ENCODE peak calls at places on chromosome 17, in eight cellular contexts. J is Karpas-422, U is GM23248, X is neural progenitor cell, L is K562, G is kidney, V is endothelial cell of umbilical vein, N is H1. R is an unnamed sample.

GRCh38 chr17:11276486-11276885 is 35.5 kb downstream of the SHISA6 start:
- DNase-seq in J (no peak), U (no peak), X (no peak), L (no peak), G (no peak), V (no peak), N (no peak), R (no peak)

GRCh38 chr17:4134756-4135155 is 8.1 kb downstream of the ZZEF1 start:
- DNase-seq in J (no peak), U (no peak), X (no peak), L (no peak), G (no peak), V (no peak), N (no peak), R (no peak)

GRCh38 chr17:2388705-2389099 is 12.2 kb downstream of the MNT start:
- DNase-seq in J (no peak), U (no peak), X (peak; percentile 42), L (no peak), G (peak; percentile 71), V (no peak), N (no peak), R (no peak)

GRCh38 chr17:60249517-60249826 is 99.7 kb downstream of the CA4 start:
- DNase-seq in J (no peak), U (no peak), X (peak; percentile 5), L (no peak), G (no peak), V (no peak), N (no peak), R (no peak)

GRCh38 chr17:70622382-70623260 is 453.3 kb downstream of the KCNJ2 start:
- DNase-seq in J (peak; percentile 84), U (peak; percentile 38), X (peak; percentile 81), L (no peak), G (no peak), V (peak; percentile 76), N (peak; percentile 81), R (peak; percentile 24)

GRCh38 chr17:9020096-9020823 is 1.1 kb upstream of the NTN1 start:
- DNase-seq in J (no peak), U (no peak), X (no peak), L (no peak), G (no peak), V (no peak), N (no peak), R (no peak)

GRCh38 chr17:9232591-9233270 is 211.4 kb downstream of the NTN1 start:
- DNase-seq in J (no peak), U (no peak), X (no peak), L (no peak), G (peak; percentile 73), V (no peak), N (no peak), R (no peak)

GRCh38 chr17:50114849-50115357 is 15.1 kb downstream of the SAMD14 start:
- DNase-seq in J (peak; percentile 93), U (peak; percentile 86), X (peak; percentile 85), L (peak; percentile 38), G (no peak), V (peak; percentile 68), N (peak; percentile 66), R (peak; percentile 45)

GRCh38 chr17:78644259-78644658 is 67.1 kb upstream of the DNAH17 start:
- DNase-seq in J (no peak), U (no peak), X (no peak), L (no peak), G (no peak), V (no peak), N (no peak), R (no peak)

GRCh38 chr17:1793447-1793806 is 31.6 kb downstream of the SERPINF1 start:
- DNase-seq in J (no peak), U (peak; percentile 25), X (peak; percentile 7), L (no peak), G (no peak), V (no peak), N (no peak), R (no peak)

GRCh38 chr17:27640790-27641189 is 9.8 kb downstream of the LGALS9 start:
- DNase-seq in J (no peak), U (no peak), X (no peak), L (no peak), G (no peak), V (no peak), N (no peak), R (no peak)

GRCh38 chr17:53516643-53517042 is 306.1 kb upstream of the KIF2B start:
- DNase-seq in J (no peak), U (peak; percentile 26), X (peak; percentile 46), L (no peak), G (no peak), V (no peak), N (no peak), R (no peak)

GRCh38 chr17:17859909-17860760 is 23.3 kb upstream of the SREBF1 start:
- DNase-seq in J (peak; percentile 84), U (peak; percentile 70), X (peak; percentile 80), L (peak; percentile 77), G (peak; percentile 83), V (peak; percentile 59), N (peak; percentile 86), R (peak; percentile 69)

GRCh38 chr17:31079731-31080130 is 15.0 kb upstream of the NF1 start:
- DNase-seq in J (no peak), U (no peak), X (no peak), L (no peak), G (no peak), V (no peak), N (no peak), R (no peak)

GRCh38 chr17:74592087-74592990 is at the start of gene CD300LD:
- DNase-seq in J (no peak), U (no peak), X (no peak), L (no peak), G (no peak), V (no peak), N (no peak), R (no peak)

GRCh38 chr17:64984776-64985521 is 65.7 kb upstream of the LRRC37A3 start:
- DNase-seq in J (peak; percentile 80), U (peak; percentile 27), X (no peak), L (no peak), G (no peak), V (peak; percentile 34), N (peak; percentile 37), R (peak; percentile 80)

GRCh38 chr17:34182036-34182803 is 72.9 kb upstream of the CCL2 start:
- DNase-seq in J (no peak), U (no peak), X (no peak), L (no peak), G (no peak), V (no peak), N (no peak), R (peak; percentile 67)

GRCh38 chr17:43779145-43780125 is 658 bp upstream of the DUSP3 start:
- DNase-seq in J (no peak), U (no peak), X (peak; percentile 56), L (no peak), G (no peak), V (peak; percentile 71), N (no peak), R (no peak)

GRCh38 chr17:64133546-64134215 is 3.7 kb upstream of the ERN1 start:
- DNase-seq in J (peak; percentile 91), U (peak; percentile 79), X (peak; percentile 81), L (peak; percentile 30), G (no peak), V (peak; percentile 76), N (no peak), R (peak; percentile 24)

GRCh38 chr17:64240741-64241347 is 22.2 kb downstream of the TEX2 start:
- DNase-seq in J (no peak), U (peak; percentile 93), X (peak; percentile 17), L (no peak), G (peak; percentile 81), V (peak; percentile 75), N (no peak), R (no peak)

GRCh38 chr17:5759501-5759925 is 175.2 kb upstream of the NLRP1 start:
- DNase-seq in J (no peak), U (no peak), X (no peak), L (no peak), G (no peak), V (peak; percentile 97), N (no peak), R (peak; percentile 5)

GRCh38 chr17:55458977-55459376 is 37.3 kb upstream of the MMD start:
- DNase-seq in J (no peak), U (peak; percentile 87), X (no peak), L (no peak), G (no peak), V (peak; percentile 16), N (no peak), R (no peak)

GRCh38 chr17:40542562-40543411 is 22.5 kb downstream of the CCR7 start:
- DNase-seq in J (no peak), U (peak; percentile 96), X (no peak), L (no peak), G (peak; percentile 96), V (peak; percentile 67), N (no peak), R (no peak)

GRCh38 chr17:28749516-28750177 is 5.8 kb downstream of the TRAF4 start:
- DNase-seq in J (no peak), U (no peak), X (no peak), L (no peak), G (peak; percentile 73), V (no peak), N (no peak), R (no peak)
- H3K9ac ChIP-seq in J (no peak overlapping the region), U (no peak overlapping the region), X (no peak overlapping the region), L (peak overlapping the region; percentile 37), G (no peak overlapping the region), V (no peak overlapping the region), N (no peak overlapping the region), R (no peak overlapping the region)

DNA sequence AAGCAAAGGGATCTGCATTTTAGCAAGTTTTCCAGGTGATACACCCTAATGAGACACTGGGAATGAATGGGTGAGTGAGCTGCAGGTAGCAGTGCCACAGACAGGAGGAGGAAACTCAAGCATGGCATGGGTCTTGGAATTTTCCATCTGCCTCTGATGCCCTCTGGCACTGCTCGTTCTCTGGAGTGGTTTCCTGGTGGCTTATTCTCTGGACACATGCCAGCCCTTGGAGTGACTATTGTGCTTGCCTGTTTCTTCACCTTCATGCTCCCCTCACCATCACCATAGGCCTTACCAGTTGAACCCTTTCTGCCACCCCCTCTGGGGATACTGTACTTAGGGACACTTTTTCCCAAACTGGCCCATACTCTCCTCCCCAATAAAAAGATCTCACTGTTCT is 1.6 kb downstream of the COASY start:
- DNase-seq in J (no peak), U (peak; percentile 40), X (no peak), L (no peak), G (peak; percentile 59), V (no peak), N (no peak), R (no peak)
- H3K27ac ChIP-seq in J (no peak overlapping the region), U (no peak overlapping the region), X (no peak overlapping the region), L (peak overlapping the region; percentile 88), G (peak overlapping the region; percentile 81), V (no peak overlapping the region), N (no peak overlapping the region), R (peak overlapping the region; percentile 90)

GRCh38 chr17:57114085-57114673 is 29.1 kb downstream of the AKAP1 start:
- DNase-seq in J (peak; percentile 81), U (peak; percentile 28), X (peak; percentile 63), L (peak; percentile 77), G (no peak), V (peak; percentile 32), N (peak; percentile 96), R (peak; percentile 70)
- H3K4me1 ChIP-seq in J (peaks cover 3% of the 10 kb centered on the region), U (no peaks in the 10 kb centered on the region), X (peaks cover under 1% of the 10 kb centered on the region), L (peaks cover 7% of the 10 kb centered on the region), G (peaks cover 19% of the 10 kb centered on the region), V (no peaks in the 10 kb centered on the region), N (no peaks in the 10 kb centered on the region), R (no peaks in the 10 kb centered on the region)

DNA sequence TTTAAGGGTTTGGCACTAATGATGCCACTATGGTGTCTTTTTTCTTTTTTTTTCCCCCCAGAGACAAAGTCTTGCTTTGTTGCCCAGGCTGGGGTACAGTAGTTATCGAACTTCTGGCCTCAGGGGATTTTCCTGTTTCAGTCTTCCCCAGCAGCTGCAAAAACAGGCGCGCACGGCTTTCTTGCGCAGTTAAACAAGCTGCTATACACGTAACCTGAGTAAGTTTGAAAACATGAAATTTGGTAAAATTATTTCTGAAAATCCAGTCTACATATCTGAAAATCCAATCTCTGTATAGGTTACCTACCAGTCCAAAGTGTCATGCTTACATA is 11.8 kb downstream of the TEX14 start:
- DNase-seq in J (no peak), U (no peak), X (no peak), L (no peak), G (peak; percentile 3), V (no peak), N (no peak), R (no peak)
- H3K9ac ChIP-seq in J (no peak overlapping the region), U (no peak overlapping the region), X (no peak overlapping the region), L (no peak overlapping the region), G (no peak overlapping the region), V (no peak overlapping the region), N (no peak overlapping the region), R (no peak overlapping the region)

R was measured in DND-41.